ENCODE peak calls at places on chromosomes 11 and 22, in four cellular contexts. M, R, O and U are unnamed samples.

GRCh38 chr11:100739636-100740035 is 52.5 kb downstream of the ARHGAP42 start:
- DNase-seq in O (no peak), R (peak; percentile 53), M (peak; percentile 26), U (peak; percentile 9)

GRCh38 chr11:62854825-62855570 is 15.6 kb upstream of the WDR74 start:
- DNase-seq in M (no peak), O (no peak), R (no peak), U (no peak)

GRCh38 chr11:66068923-66069714 is 953 bp upstream of the PACS1 start:
- DNase-seq in M (peak; percentile 57), R (no peak), O (peak; percentile 44), U (peak; percentile 30)

GRCh38 chr11:130639369-130639768 is 190.9 kb downstream of the ADAMTS15 start:
- DNase-seq in O (no peak), R (no peak), M (no peak), U (no peak)

GRCh38 chr11:1879342-1879940 is 12.3 kb downstream of the PRR33 start:
- DNase-seq in R (no peak), M (no peak), O (no peak), U (no peak)

GRCh38 chr22:49959782-49960158 is 802 bp upstream of the PIM3 start:
- DNase-seq in R (no peak), O (no peak), M (no peak), U (no peak)

GRCh38 chr11:75938543-75938942 is 123.5 kb downstream of the UVRAG start:
- DNase-seq in M (peak; percentile 23), O (no peak), R (no peak), U (no peak)

GRCh38 chr22:39910875-39911601 is 10.2 kb downstream of the GRAP2 start:
- DNase-seq in O (no peak), R (no peak), M (no peak), U (no peak)